ENCODE peak calls at places on chromosome 4, in six cellular contexts. Y, Q, B, I, K and F are unnamed samples.

GRCh38 chr4:113222431-113222979 is 173.1 kb downstream of the ANK2 start:
- DNase-seq in K (no peak), Y (no peak), B (no peak), I (no peak), Q (no peak), F (no peak)

GRCh38 chr4:115275615-115276014 is 162.2 kb upstream of the NDST4 start:
- DNase-seq in B (no peak), I (no peak), K (no peak), Q (no peak), Y (no peak), F (no peak)

GRCh38 chr4:15891312-15891711 is 47.2 kb downstream of the FGFBP1 start:
- DNase-seq in Q (no peak), I (no peak), Y (no peak), B (no peak), K (no peak), F (no peak)

GRCh38 chr4:158624889-158625478 is 46.7 kb downstream of the C4orf46 start:
- DNase-seq in Y (no peak), K (no peak), I (no peak), B (no peak), Q (peak), F (peak)

GRCh38 chr4:25949166-25949748 is 35.2 kb downstream of the SMIM20 start:
- DNase-seq in Q (peak), B (no peak), I (no peak), Y (no peak), K (peak), F (no peak)

GRCh38 chr4:7828011-7828720 is 111.5 kb downstream of the AFAP1 start:
- DNase-seq in Y (peak), Q (no peak), I (peak), K (no peak), B (peak), F (no peak)

GRCh38 chr4:106056914-106057313 is 161.6 kb downstream of the NPNT start:
- DNase-seq in B (no peak), K (no peak), Y (no peak), Q (peak), I (no peak), F (no peak)

GRCh38 chr4:6548201-6548881 is 26.6 kb upstream of the MAN2B2 start:
- DNase-seq in I (no peak), Q (peak), K (peak), B (no peak), Y (no peak), F (peak)

GRCh38 chr4:1402516-1403101 is 3.6 kb downstream of the NKX1-1 start:
- DNase-seq in Q (peak), K (no peak), Y (no peak), B (peak), I (peak), F (no peak)

GRCh38 chr4:3531306-3531886 is 826 bp downstream of the LRPAP1 start:
- DNase-seq in Y (no peak), I (peak), Q (peak), K (no peak), B (no peak), F (peak)

GRCh38 chr4:65482410-65482809 is 187.9 kb downstream of the EPHA5 start:
- DNase-seq in I (no peak), Q (no peak), Y (no peak), K (no peak), B (no peak), F (no peak)

GRCh38 chr4:145352438-145353145 is 129.1 kb upstream of the SMAD1 start:
- DNase-seq in Q (no peak), Y (no peak), K (no peak), I (no peak), B (no peak), F (no peak)

GRCh38 chr4:158996669-158997074 is 106.2 kb upstream of the RAPGEF2 start:
- DNase-seq in Y (no peak), B (no peak), I (no peak), Q (no peak), K (no peak), F (no peak)

GRCh38 chr4:123495530-123495929 is 98.9 kb downstream of the SPRY1 start:
- DNase-seq in K (no peak), Y (no peak), I (peak), B (no peak), Q (no peak), F (peak)

GRCh38 chr4:25377572-25377882 is 464 bp downstream of the ANAPC4 start:
- DNase-seq in Q (peak), I (peak), B (peak), K (no peak), Y (no peak), F (no peak)

GRCh38 chr4:98341309-98341708 is 80.1 kb downstream of the RAP1GDS1 start:
- DNase-seq in Y (no peak), K (no peak), I (no peak), Q (no peak), B (no peak), F (peak)

GRCh38 chr4:140735317-140735716 is 20.9 kb downstream of the TBC1D9 start:
- DNase-seq in B (no peak), Q (no peak), I (no peak), K (no peak), Y (no peak), F (no peak)

GRCh38 chr4:123823244-123823643 is 426.6 kb downstream of the SPRY1 start:
- DNase-seq in B (no peak), K (no peak), Y (no peak), I (no peak), Q (no peak), F (no peak)